ENCODE peak calls at places on chromosomes 11 and 22, in ten cellular contexts. C, T, N, O, B, H, G, Z, E and L are unnamed samples.
A peak's percentile ranks its signal among the peaks of the same experiment; 100 is the strongest.

GRCh38 chr11:13341028-13341427 is 63.4 kb downstream of the BMAL1 start:
- DNase-seq in C (no peak), T (no peak), N (no peak), O (no peak), B (no peak), H (no peak), G (no peak), Z (no peak), E (no peak), L (no peak)

GRCh38 chr11:133911169-133911568 is 45.6 kb downstream of the IGSF9B start:
- DNase-seq in C (no peak), T (no peak), N (no peak), O (no peak), B (no peak), H (no peak), G (no peak), Z (no peak), E (no peak), L (no peak)

GRCh38 chr22:23754220-23754919 is at the start of gene VPREB3:
- DNase-seq in C (no peak), T (no peak), N (no peak), O (no peak), B (no peak), H (no peak), G (no peak), Z (no peak), E (no peak), L (no peak)

GRCh38 chr22:45948081-45948648 is 28.8 kb downstream of the WNT7B start:
- DNase-seq in C (no peak), T (no peak), N (no peak), O (no peak), B (no peak), H (no peak), G (no peak), Z (no peak), E (no peak), L (no peak)

GRCh38 chr11:10109836-10110235 is 184.2 kb downstream of the SBF2 start:
- DNase-seq in C (peak; percentile 98), T (no peak), N (no peak), O (no peak), B (no peak), H (peak; percentile 93), G (no peak), Z (peak; percentile 92), E (peak; percentile 93), L (no peak)

GRCh38 chr22:29762263-29762662 is 4.5 kb downstream of the ZMAT5 start:
- DNase-seq in C (no peak), T (no peak), N (no peak), O (no peak), B (no peak), H (no peak), G (no peak), Z (no peak), E (no peak), L (no peak)

GRCh38 chr11:125494987-125495725 is 909 bp downstream of the FEZ1 start:
- DNase-seq in C (peak; percentile 52), T (no peak), N (peak; percentile 51), O (peak; percentile 23), B (peak; percentile 53), H (peak; percentile 45), G (no peak), Z (peak; percentile 50), E (peak; percentile 49), L (no peak)

GRCh38 chr11:81644239-81644840 is 1089.3 kb downstream of the FAM181B start:
- DNase-seq in C (peak; percentile 47), T (peak; percentile 50), N (no peak), O (no peak), B (no peak), H (peak; percentile 65), G (peak; percentile 18), Z (peak; percentile 58), E (peak; percentile 54), L (no peak)

GRCh38 chr22:21754523-21755128 is 19.0 kb upstream of the YPEL1 start:
- DNase-seq in C (peak; percentile 60), T (peak; percentile 22), N (no peak), O (peak; percentile 40), B (peak; percentile 53), H (peak; percentile 44), G (no peak), Z (peak; percentile 58), E (peak; percentile 62), L (no peak)

GRCh38 chr11:123505546-123506299 is 75.7 kb downstream of the GRAMD1B start:
- DNase-seq in C (no peak), T (no peak), N (no peak), O (no peak), B (no peak), H (no peak), G (no peak), Z (no peak), E (no peak), L (no peak)

GRCh38 chr11:126948563-126948962 is 52.0 kb downstream of the KIRREL3 start:
- DNase-seq in C (no peak), T (no peak), N (no peak), O (no peak), B (no peak), H (no peak), G (no peak), Z (no peak), E (no peak), L (no peak)

GRCh38 chr11:31805629-31806185 is 5.4 kb downstream of the PAX6 start:
- DNase-seq in C (no peak), T (no peak), N (no peak), O (no peak), B (no peak), H (no peak), G (no peak), Z (no peak), E (no peak), L (no peak)

GRCh38 chr11:31805037-31805628 is 6.0 kb downstream of the PAX6 start:
- DNase-seq in C (no peak), T (no peak), N (no peak), O (no peak), B (no peak), H (no peak), G (no peak), Z (no peak), E (no peak), L (no peak)

GRCh38 chr11:31803813-31804438 is 7.2 kb downstream of the PAX6 start:
- DNase-seq in C (no peak), T (no peak), N (no peak), O (no peak), B (no peak), H (no peak), G (no peak), Z (no peak), E (no peak), L (no peak)

GRCh38 chr11:31802990-31803812 is 7.9 kb downstream of the PAX6 start:
- DNase-seq in C (no peak), T (no peak), N (peak; percentile 25), O (no peak), B (no peak), H (no peak), G (no peak), Z (no peak), E (no peak), L (no peak)

DNA sequence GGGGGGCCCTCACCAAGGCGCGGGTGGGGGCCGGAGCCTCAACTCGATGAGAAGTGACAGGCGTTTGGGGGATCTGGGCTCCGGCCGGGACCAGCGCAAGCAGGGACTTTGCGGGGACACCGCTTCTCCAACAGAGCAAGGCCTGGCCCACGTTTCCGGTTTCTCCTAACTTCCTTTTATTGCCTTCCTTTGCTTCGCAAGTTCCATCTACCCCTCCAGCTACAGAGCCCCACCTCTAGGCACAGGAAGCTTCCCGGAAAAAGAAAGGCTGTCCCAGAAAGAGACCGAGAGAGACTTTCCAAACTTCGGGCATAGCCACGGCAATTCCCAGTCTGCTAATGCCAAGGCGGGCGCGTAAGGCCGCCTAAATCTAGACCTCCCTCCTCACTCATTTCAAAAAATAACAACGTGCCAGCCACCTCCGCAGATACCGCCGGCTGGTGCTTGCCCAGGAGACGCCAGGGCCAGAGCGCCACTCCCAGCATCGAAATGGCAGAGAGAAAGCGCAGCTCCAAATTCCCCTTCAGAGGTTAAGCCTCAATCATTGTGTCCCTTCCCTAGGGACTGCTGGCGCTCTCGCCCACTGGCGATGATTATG is 6.6 kb downstream of the PAX6 start:
- DNase-seq in C (no peak), T (no peak), N (no peak), O (no peak), B (no peak), H (no peak), G (no peak), Z (no peak), E (no peak), L (no peak)
- H3K4me3 ChIP-seq in C (no peak overlapping the region), T (no peak overlapping the region), N (peak overlapping the region; percentile 14), O (no peak overlapping the region), B (no peak overlapping the region), H (no peak overlapping the region), G (no peak overlapping the region), Z (no peak overlapping the region), E (no peak overlapping the region), L (no peak overlapping the region)

GRCh38 chr11:17972987-17973386 is 39.9 kb downstream of the SERGEF start:
- DNase-seq in C (peak; percentile 74), T (peak; percentile 59), N (peak; percentile 54), O (peak; percentile 20), B (peak; percentile 41), H (peak; percentile 94), G (no peak), Z (peak; percentile 92), E (peak; percentile 88), L (peak; percentile 46)
- TF ChIP-seq CTCF in C (peak; percentile 80), T (peak; percentile 88), N (peak; percentile 70), O (no peak), B (no peak), H (peak; percentile 97), G (peak; percentile 51), Z (peak; percentile 93), E (peak; percentile 89), L (peak; percentile 89)

DNA sequence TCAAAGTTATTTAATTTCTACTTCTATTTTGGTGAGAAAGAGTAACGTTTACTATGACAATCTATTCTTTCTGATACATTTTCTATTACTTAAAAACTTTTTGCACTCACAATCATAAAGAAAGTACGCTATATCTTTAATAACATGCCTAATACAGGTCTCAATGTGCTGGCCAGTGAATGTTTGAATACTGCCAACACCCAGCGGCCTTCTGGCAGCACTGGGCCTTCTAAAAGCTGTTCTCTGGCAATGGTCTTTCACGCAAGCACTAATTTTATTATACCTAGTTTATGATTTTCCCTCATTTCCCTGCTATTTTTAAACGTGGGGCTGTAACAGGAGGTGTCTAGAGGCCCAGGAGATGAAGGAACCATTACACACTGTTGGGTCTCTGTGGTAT is 349.8 kb upstream of the PITPNB start:
- DNase-seq in C (peak; percentile 19), T (no peak), N (no peak), O (no peak), B (no peak), H (no peak), G (no peak), Z (no peak), E (no peak), L (no peak)
- H3K4me3 ChIP-seq in C (no peak overlapping the region), T (no peak overlapping the region), N (no peak overlapping the region), O (no peak overlapping the region), B (no peak overlapping the region), H (no peak overlapping the region), G (no peak overlapping the region), Z (no peak overlapping the region), E (no peak overlapping the region), L (no peak overlapping the region)

GRCh38 chr22:49433717-49434611 is 393.7 kb downstream of the BRD1 start:
- DNase-seq in C (no peak), T (no peak), N (no peak), O (no peak), B (no peak), H (no peak), G (no peak), Z (no peak), E (no peak), L (no peak)
- TF ChIP-seq CTCF in C (no peak), T (no peak), N (no peak), O (no peak), B (no peak), H (no peak), G (peak; percentile 70), Z (no peak), E (no peak), L (no peak)